ENCODE peak calls at places on chromosome 21, in six cellular contexts. A is mucosa of descending colon; R is body of pancreas; T is CD8-positive, alpha-beta T cell; S is fibroblast of lung; F is GM23338. U is an unnamed sample.

GRCh38 chr21:34243562-34243961 is 120.2 kb upstream of the KCNE2 start:
- DNase-seq in T (no peak), R (peak), F (peak), A (no peak), S (peak), U (peak)

GRCh38 chr21:42650033-42650370 is 3.4 kb upstream of the PDE9A start:
- DNase-seq in S (no peak), T (no peak), A (peak), R (no peak), F (no peak), U (no peak)

GRCh38 chr21:46366561-46366960 is 42.6 kb downstream of the PCNT start:
- DNase-seq in T (no peak), A (no peak), R (no peak), S (no peak), F (no peak), U (no peak)

GRCh38 chr21:34915364-34915834 is 133.7 kb downstream of the RUNX1 start:
- DNase-seq in S (peak), A (no peak), T (no peak), F (peak), R (no peak), U (no peak)

GRCh38 chr21:31616216-31616615 is 43.3 kb upstream of the SOD1 start:
- DNase-seq in A (no peak), T (no peak), S (no peak), R (no peak), F (no peak), U (no peak)

GRCh38 chr21:34792504-34793089 is 123.8 kb downstream of the CLIC6 start:
- DNase-seq in R (no peak), T (no peak), A (no peak), S (no peak), F (no peak), U (no peak)

GRCh38 chr21:43352568-43353281 is 74.2 kb downstream of the SIK1 start:
- DNase-seq in S (peak), T (no peak), R (no peak), F (no peak), A (no peak), U (no peak)

GRCh38 chr21:33011462-33011861 is 14.3 kb upstream of the OLIG2 start:
- DNase-seq in F (no peak), S (peak), T (no peak), R (peak), A (no peak), U (peak)

GRCh38 chr21:42395302-42395701 is 550 bp downstream of the TMPRSS3 start:
- DNase-seq in F (no peak), T (no peak), S (no peak), R (no peak), A (no peak), U (no peak)

GRCh38 chr21:36926989-36927695 is 39.3 kb downstream of the HLCS start:
- DNase-seq in A (peak), S (no peak), F (no peak), R (no peak), T (no peak), U (no peak)

GRCh38 chr21:45582128-45582527 is 39.9 kb upstream of the SLC19A1 start:
- DNase-seq in S (no peak), F (no peak), R (no peak), A (no peak), T (no peak), U (no peak)

GRCh38 chr21:35136586-35137254 is 87.6 kb upstream of the RUNX1 start:
- DNase-seq in S (peak), T (no peak), A (no peak), F (peak), R (peak), U (no peak)

GRCh38 chr21:24738063-24738462 is 869.2 kb downstream of the MRPL39 start:
- DNase-seq in F (no peak), T (no peak), A (no peak), S (no peak), R (no peak), U (no peak)

GRCh38 chr21:35565204-35565611 is 495.1 kb downstream of the SETD4 start:
- DNase-seq in A (no peak), F (no peak), T (no peak), S (peak), R (peak), U (peak)

GRCh38 chr21:46500224-46500861 is 41.7 kb downstream of the DIP2A start:
- DNase-seq in T (no peak), R (no peak), F (no peak), A (no peak), S (peak), U (no peak)

GRCh38 chr21:27269646-27270045 is 302.8 kb upstream of the ADAMTS5 start:
- DNase-seq in F (no peak), T (no peak), R (no peak), A (no peak), S (peak), U (peak)

GRCh38 chr21:38912355-38912619 is 106.6 kb downstream of the ETS2 start:
- DNase-seq in R (no peak), S (peak), F (no peak), A (no peak), T (no peak), U (no peak)

GRCh38 chr21:38913120-38913975 is 107.6 kb downstream of the ETS2 start:
- DNase-seq in T (no peak), F (peak), R (peak), A (peak), S (peak), U (no peak)

GRCh38 chr21:38914071-38914491 is 108.4 kb downstream of the ETS2 start:
- DNase-seq in R (no peak), F (no peak), S (no peak), A (no peak), T (no peak), U (no peak)

GRCh38 chr21:38911523-38912354 is 106.0 kb downstream of the ETS2 start:
- DNase-seq in R (peak), T (no peak), F (no peak), A (no peak), S (no peak), U (no peak)

GRCh38 chr21:38912789-38913119 is 107.0 kb downstream of the ETS2 start:
- DNase-seq in A (no peak), R (no peak), T (no peak), F (no peak), S (no peak), U (no peak)
- TF ChIP-seq CTCF in A (no peak), R (no peak), T (no peak), F (no peak), S (no peak), U (no peak)

GRCh38 chr21:28781602-28782274 is 210.9 kb downstream of the LTN1 start:
- DNase-seq in F (peak), T (no peak), R (no peak), A (no peak), S (no peak), U (no peak)
- TF ChIP-seq CTCF in F (peak), T (no peak), R (peak), A (no peak), S (peak), U (peak)

GRCh38 chr21:14736162-14736561 is 190.0 kb upstream of the SAMSN1 start:
- DNase-seq in A (no peak), S (no peak), F (no peak), R (no peak), T (no peak), U (no peak)

GRCh38 chr21:14739590-14739989 is 193.5 kb upstream of the SAMSN1 start:
- DNase-seq in T (no peak), A (no peak), S (no peak), R (no peak), F (no peak), U (no peak)

GRCh38 chr21:14736672-14737071 is 190.6 kb upstream of the SAMSN1 start:
- DNase-seq in T (no peak), S (no peak), F (no peak), A (no peak), R (no peak), U (no peak)

GRCh38 chr21:14737278-14737677 is 191.2 kb upstream of the SAMSN1 start:
- DNase-seq in R (no peak), A (no peak), F (no peak), S (no peak), T (no peak), U (no peak)

GRCh38 chr21:14737922-14738321 is 191.8 kb upstream of the SAMSN1 start:
- DNase-seq in A (no peak), S (no peak), R (peak), F (peak), T (peak), U (peak)
- TF ChIP-seq CTCF in A (peak), S (peak), R (peak), F (peak), T (peak), U (peak)

DNA sequence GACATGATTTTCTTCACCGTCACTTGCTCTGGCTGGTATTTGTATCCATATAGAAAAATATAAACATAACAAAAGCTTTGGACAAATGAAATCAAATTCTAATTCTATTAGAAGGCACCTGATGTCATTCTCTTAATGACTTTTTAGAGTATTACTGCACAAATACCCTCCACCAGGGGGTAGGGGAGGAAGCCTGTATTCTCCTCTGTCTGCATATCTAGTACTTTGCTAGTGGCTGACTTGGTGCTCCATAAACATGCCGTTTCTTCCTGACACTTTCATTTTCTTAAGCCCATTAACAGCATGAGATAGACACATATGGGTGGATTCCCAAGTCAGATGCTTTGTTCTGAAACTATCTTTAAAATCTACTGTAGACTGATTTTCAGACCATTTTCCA is 20.6 kb upstream of the KCNJ15 start:
- DNase-seq in S (no peak), R (no peak), A (no peak), F (peak), T (no peak), U (no peak)
- TF ChIP-seq CTCF in S (peak), R (no peak), A (no peak), F (peak), T (no peak), U (no peak)

U was measured in HFF-Myc.